ENCODE peak calls at places on chromosomes 4 and X, in seven cellular contexts. One of them, this sample, is unnamed.

GRCh38 chrX:12411831-12412230 is 273.6 kb downstream of the FRMPD4 start:
- DNase-seq in coronary artery: no peak
- DNase-seq in fibroblast of pulmonary artery: peak; percentile 32
- DNase-seq in brain microvascular endothelial cell: no peak
- DNase-seq in effector memory CD4-positive, alpha-beta T cell: no peak
- DNase-seq in GM23248: no peak
- DNase-seq in CD8-positive, alpha-beta T cell: no peak
- DNase-seq in this sample: no peak

GRCh38 chr4:47017081-47017480 is 14.3 kb upstream of the GABRB1 start:
- DNase-seq in coronary artery: no peak
- DNase-seq in fibroblast of pulmonary artery: no peak
- DNase-seq in brain microvascular endothelial cell: no peak
- DNase-seq in effector memory CD4-positive, alpha-beta T cell: no peak
- DNase-seq in GM23248: no peak
- DNase-seq in CD8-positive, alpha-beta T cell: no peak
- DNase-seq in this sample: no peak

GRCh38 chr4:106809083-106809482 is 227.0 kb downstream of the DKK2 start:
- DNase-seq in coronary artery: no peak
- DNase-seq in fibroblast of pulmonary artery: peak; percentile 75
- DNase-seq in brain microvascular endothelial cell: peak; percentile 66
- DNase-seq in effector memory CD4-positive, alpha-beta T cell: no peak
- DNase-seq in GM23248: peak; percentile 67
- DNase-seq in CD8-positive, alpha-beta T cell: no peak
- DNase-seq in this sample: peak; percentile 72

GRCh38 chrX:3712870-3713224 is 602 bp downstream of the PRKX start:
- DNase-seq in coronary artery: no peak
- DNase-seq in fibroblast of pulmonary artery: no peak
- DNase-seq in brain microvascular endothelial cell: no peak
- DNase-seq in effector memory CD4-positive, alpha-beta T cell: no peak
- DNase-seq in GM23248: no peak
- DNase-seq in CD8-positive, alpha-beta T cell: no peak
- DNase-seq in this sample: no peak

GRCh38 chr4:100356172-100356571 is 161.7 kb downstream of the EMCN start:
- DNase-seq in coronary artery: no peak
- DNase-seq in fibroblast of pulmonary artery: no peak
- DNase-seq in brain microvascular endothelial cell: no peak
- DNase-seq in effector memory CD4-positive, alpha-beta T cell: no peak
- DNase-seq in GM23248: no peak
- DNase-seq in CD8-positive, alpha-beta T cell: no peak
- DNase-seq in this sample: peak; percentile 77

GRCh38 chr4:150007512-150007911 is 70.7 kb upstream of the DCLK2 start:
- DNase-seq in coronary artery: no peak
- DNase-seq in fibroblast of pulmonary artery: peak; percentile 28
- DNase-seq in brain microvascular endothelial cell: peak; percentile 87
- DNase-seq in effector memory CD4-positive, alpha-beta T cell: no peak
- DNase-seq in GM23248: peak; percentile 54
- DNase-seq in CD8-positive, alpha-beta T cell: no peak
- DNase-seq in this sample: peak; percentile 39

GRCh38 chrX:31397119-31397518 is 325.3 kb upstream of the FTHL17 start:
- DNase-seq in coronary artery: no peak
- DNase-seq in fibroblast of pulmonary artery: peak; percentile 5
- DNase-seq in brain microvascular endothelial cell: peak; percentile 20
- DNase-seq in effector memory CD4-positive, alpha-beta T cell: no peak
- DNase-seq in GM23248: peak; percentile 65
- DNase-seq in CD8-positive, alpha-beta T cell: no peak
- DNase-seq in this sample: peak; percentile 46

GRCh38 chr4:45621926-45622325 is 501.9 kb downstream of the GABRG1 start:
- DNase-seq in coronary artery: no peak
- DNase-seq in fibroblast of pulmonary artery: peak; percentile 3
- DNase-seq in brain microvascular endothelial cell: peak; percentile 2
- DNase-seq in effector memory CD4-positive, alpha-beta T cell: no peak
- DNase-seq in GM23248: peak; percentile 89
- DNase-seq in CD8-positive, alpha-beta T cell: no peak
- DNase-seq in this sample: peak; percentile 45

GRCh38 chr4:106140601-106141000 is 175.4 kb downstream of the TBCK start:
- DNase-seq in coronary artery: no peak
- DNase-seq in fibroblast of pulmonary artery: no peak
- DNase-seq in brain microvascular endothelial cell: no peak
- DNase-seq in effector memory CD4-positive, alpha-beta T cell: no peak
- DNase-seq in GM23248: peak; percentile 1
- DNase-seq in CD8-positive, alpha-beta T cell: no peak
- DNase-seq in this sample: peak; percentile 2

GRCh38 chrX:17361620-17362019 is 13.4 kb upstream of the NHS start:
- DNase-seq in coronary artery: no peak
- DNase-seq in fibroblast of pulmonary artery: no peak
- DNase-seq in brain microvascular endothelial cell: no peak
- DNase-seq in effector memory CD4-positive, alpha-beta T cell: no peak
- DNase-seq in GM23248: no peak
- DNase-seq in CD8-positive, alpha-beta T cell: no peak
- DNase-seq in this sample: no peak

GRCh38 chr4:148834804-148835598 is 392.8 kb upstream of the NR3C2 start:
- DNase-seq in coronary artery: no peak
- DNase-seq in fibroblast of pulmonary artery: peak; percentile 73
- DNase-seq in brain microvascular endothelial cell: no peak
- DNase-seq in effector memory CD4-positive, alpha-beta T cell: no peak
- DNase-seq in GM23248: peak; percentile 68
- DNase-seq in CD8-positive, alpha-beta T cell: no peak
- DNase-seq in this sample: peak; percentile 78

GRCh38 chr4:183729430-183730328 is 70.6 kb downstream of the TRAPPC11 start:
- DNase-seq in coronary artery: no peak
- DNase-seq in fibroblast of pulmonary artery: peak; percentile 12
- DNase-seq in brain microvascular endothelial cell: no peak
- DNase-seq in effector memory CD4-positive, alpha-beta T cell: no peak
- DNase-seq in GM23248: peak; percentile 79
- DNase-seq in CD8-positive, alpha-beta T cell: no peak
- DNase-seq in this sample: peak; percentile 96

GRCh38 chrX:127574829-127575228 is 477.4 kb downstream of the ACTRT1 start:
- DNase-seq in coronary artery: no peak
- DNase-seq in fibroblast of pulmonary artery: no peak
- DNase-seq in brain microvascular endothelial cell: no peak
- DNase-seq in effector memory CD4-positive, alpha-beta T cell: no peak
- DNase-seq in GM23248: no peak
- DNase-seq in CD8-positive, alpha-beta T cell: no peak
- DNase-seq in this sample: no peak

GRCh38 chr4:76279462-76279861 is 27.1 kb upstream of the STBD1 start:
- DNase-seq in coronary artery: no peak
- DNase-seq in fibroblast of pulmonary artery: no peak
- DNase-seq in brain microvascular endothelial cell: no peak
- DNase-seq in effector memory CD4-positive, alpha-beta T cell: peak; percentile 1
- DNase-seq in GM23248: no peak
- DNase-seq in CD8-positive, alpha-beta T cell: peak; percentile 32
- DNase-seq in this sample: no peak

GRCh38 chr4:32748498-32748897 is 2028.3 kb downstream of the PCDH7 start:
- DNase-seq in coronary artery: no peak
- DNase-seq in fibroblast of pulmonary artery: no peak
- DNase-seq in brain microvascular endothelial cell: no peak
- DNase-seq in effector memory CD4-positive, alpha-beta T cell: no peak
- DNase-seq in GM23248: no peak
- DNase-seq in CD8-positive, alpha-beta T cell: no peak
- DNase-seq in this sample: no peak

DNA sequence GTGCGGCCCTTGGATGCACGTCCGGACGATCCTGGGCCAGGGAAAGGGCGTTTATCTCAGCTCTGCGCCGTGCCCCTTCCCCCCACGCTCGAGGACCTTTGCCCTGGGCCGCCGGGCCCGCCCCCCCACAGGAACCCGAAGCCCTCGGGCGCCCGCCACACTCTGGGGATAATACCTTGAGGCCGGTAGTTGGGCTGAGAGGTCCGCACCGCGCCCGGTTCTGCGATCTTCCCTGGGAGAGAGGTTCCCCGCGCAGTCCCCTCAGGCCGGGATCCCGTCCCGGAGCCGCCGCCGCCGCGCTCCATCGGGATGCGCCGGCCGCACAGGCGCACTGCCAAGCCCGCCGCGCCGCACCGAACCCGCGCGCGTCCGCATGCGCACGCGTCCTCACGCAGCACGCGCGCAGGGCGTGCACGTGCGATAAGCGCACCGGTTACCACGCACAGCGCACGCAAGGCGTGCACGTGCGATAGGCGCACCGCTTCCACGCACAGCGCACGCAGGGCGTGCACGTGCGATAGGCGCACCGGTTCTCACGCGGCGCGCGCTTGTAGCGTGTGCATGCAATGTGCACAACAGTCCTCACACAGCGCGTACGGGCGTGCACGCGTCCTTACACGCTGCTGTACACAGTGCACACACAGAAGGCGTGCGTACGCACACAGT is at the start of gene MAP7D2:
- DNase-seq in coronary artery: no peak
- DNase-seq in fibroblast of pulmonary artery: no peak
- DNase-seq in brain microvascular endothelial cell: no peak
- DNase-seq in effector memory CD4-positive, alpha-beta T cell: no peak
- DNase-seq in GM23248: peak; percentile 37
- DNase-seq in CD8-positive, alpha-beta T cell: no peak
- DNase-seq in this sample: no peak
- H3K4me3 ChIP-seq in coronary artery: peak within 1 kb of the TSS; percentile 56
- H3K4me3 ChIP-seq in fibroblast of pulmonary artery: peak within 1 kb of the TSS; percentile 30
- H3K4me3 ChIP-seq in brain microvascular endothelial cell: peak within 1 kb of the TSS; percentile 41
- H3K4me3 ChIP-seq in effector memory CD4-positive, alpha-beta T cell: no peak within 1 kb of the TSS
- H3K4me3 ChIP-seq in GM23248: peak within 1 kb of the TSS; percentile 43
- H3K4me3 ChIP-seq in CD8-positive, alpha-beta T cell: no peak within 1 kb of the TSS
- H3K4me3 ChIP-seq in this sample: peak within 1 kb of the TSS; percentile 35

GRCh38 chr4:143700420-143701352 is at the start of gene FREM3:
- DNase-seq in coronary artery: no peak
- DNase-seq in fibroblast of pulmonary artery: peak; percentile 3
- DNase-seq in brain microvascular endothelial cell: no peak
- DNase-seq in effector memory CD4-positive, alpha-beta T cell: no peak
- DNase-seq in GM23248: peak; percentile 17
- DNase-seq in CD8-positive, alpha-beta T cell: no peak
- DNase-seq in this sample: peak; percentile 10

GRCh38 chr4:143700060-143700419 is 435 bp downstream of the FREM3 start:
- DNase-seq in coronary artery: no peak
- DNase-seq in fibroblast of pulmonary artery: peak; percentile 18
- DNase-seq in brain microvascular endothelial cell: no peak
- DNase-seq in effector memory CD4-positive, alpha-beta T cell: no peak
- DNase-seq in GM23248: peak; percentile 75
- DNase-seq in CD8-positive, alpha-beta T cell: no peak
- DNase-seq in this sample: no peak

GRCh38 chr4:143699331-143700059 is 980 bp downstream of the FREM3 start:
- DNase-seq in coronary artery: no peak
- DNase-seq in fibroblast of pulmonary artery: no peak
- DNase-seq in brain microvascular endothelial cell: no peak
- DNase-seq in effector memory CD4-positive, alpha-beta T cell: no peak
- DNase-seq in GM23248: peak; percentile 15
- DNase-seq in CD8-positive, alpha-beta T cell: no peak
- DNase-seq in this sample: no peak

DNA sequence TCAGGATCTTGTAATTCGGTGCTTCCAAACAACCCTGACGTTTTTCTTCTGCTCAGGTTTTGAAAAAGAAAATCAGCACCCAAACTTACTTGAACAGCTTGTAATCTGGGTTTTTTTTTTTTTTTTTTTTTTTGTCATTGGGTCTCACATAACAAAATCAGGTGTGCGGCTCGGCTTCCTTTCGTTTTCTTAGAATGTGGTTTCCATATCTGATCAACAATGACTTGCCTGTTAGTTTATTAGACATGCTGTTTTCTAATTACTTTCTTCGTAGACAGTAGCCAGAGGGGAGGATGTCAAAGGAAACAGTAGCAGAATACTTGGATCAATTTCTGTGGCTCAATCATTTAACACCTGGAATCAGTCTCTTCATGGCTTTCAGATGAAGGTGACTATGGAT is 890 bp upstream of the FREM3 start:
- DNase-seq in coronary artery: no peak
- DNase-seq in fibroblast of pulmonary artery: no peak
- DNase-seq in brain microvascular endothelial cell: no peak
- DNase-seq in effector memory CD4-positive, alpha-beta T cell: no peak
- DNase-seq in GM23248: no peak
- DNase-seq in CD8-positive, alpha-beta T cell: no peak
- DNase-seq in this sample: no peak
- H3K4me3 ChIP-seq in coronary artery: no peak overlapping the region
- H3K4me3 ChIP-seq in fibroblast of pulmonary artery: no peak overlapping the region
- H3K4me3 ChIP-seq in brain microvascular endothelial cell: no peak overlapping the region
- H3K4me3 ChIP-seq in effector memory CD4-positive, alpha-beta T cell: peak overlapping the region; percentile 45
- H3K4me3 ChIP-seq in GM23248: no peak overlapping the region
- H3K4me3 ChIP-seq in CD8-positive, alpha-beta T cell: no peak overlapping the region
- H3K4me3 ChIP-seq in this sample: no peak overlapping the region

DNA sequence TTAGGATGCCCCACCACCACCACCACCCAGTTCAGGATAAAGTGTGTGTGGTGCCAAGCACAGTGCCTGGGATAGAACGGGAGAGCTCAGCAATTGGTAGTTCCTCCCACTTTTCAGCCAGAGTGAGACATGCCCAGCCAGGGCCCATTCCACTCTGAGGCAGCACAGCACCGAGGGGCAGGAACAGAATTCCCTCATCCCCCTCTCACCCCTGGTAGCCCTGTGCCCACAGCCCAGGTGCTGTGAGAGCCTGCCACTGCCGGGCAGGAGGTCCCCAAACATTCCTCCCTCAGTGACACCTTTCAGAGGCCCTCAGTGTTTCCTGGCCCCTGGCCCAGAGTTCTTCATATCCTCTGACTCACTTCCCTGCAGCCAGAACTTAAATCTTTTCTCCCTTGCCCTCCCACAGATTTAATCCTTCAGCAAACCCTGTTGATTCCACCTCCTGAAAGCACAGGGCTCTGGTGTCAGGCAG is 8.1 kb downstream of the RIPPLY1 start:
- DNase-seq in coronary artery: no peak
- DNase-seq in fibroblast of pulmonary artery: peak; percentile 74
- DNase-seq in brain microvascular endothelial cell: peak; percentile 56
- DNase-seq in effector memory CD4-positive, alpha-beta T cell: no peak
- DNase-seq in GM23248: peak; percentile 89
- DNase-seq in CD8-positive, alpha-beta T cell: no peak
- DNase-seq in this sample: peak; percentile 73
- H3K4me3 ChIP-seq in coronary artery: no peak overlapping the region
- H3K4me3 ChIP-seq in fibroblast of pulmonary artery: no peak overlapping the region
- H3K4me3 ChIP-seq in brain microvascular endothelial cell: no peak overlapping the region
- H3K4me3 ChIP-seq in effector memory CD4-positive, alpha-beta T cell: no peak overlapping the region
- H3K4me3 ChIP-seq in GM23248: no peak overlapping the region
- H3K4me3 ChIP-seq in CD8-positive, alpha-beta T cell: no peak overlapping the region
- H3K4me3 ChIP-seq in this sample: no peak overlapping the region

DNA sequence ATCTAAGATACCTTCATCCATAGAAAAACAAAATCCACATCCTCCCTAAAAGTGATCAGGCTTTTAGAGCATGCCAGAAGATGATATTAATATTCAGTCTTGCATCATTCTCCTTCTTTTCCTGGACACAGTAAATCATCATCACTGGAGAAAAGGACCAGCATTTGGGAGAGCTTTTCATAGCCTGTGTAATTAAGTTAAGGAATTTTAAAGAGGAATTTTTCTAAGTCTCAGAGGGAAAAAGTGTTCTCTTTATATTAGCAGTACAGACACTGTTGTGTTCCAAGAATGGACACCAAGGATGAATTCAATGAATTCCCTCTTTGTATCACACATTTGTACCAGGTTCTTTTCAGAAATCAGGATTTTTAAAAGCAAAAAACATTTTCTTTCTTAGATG is 665 bp downstream of the SCRG1 start:
- DNase-seq in coronary artery: no peak
- DNase-seq in fibroblast of pulmonary artery: no peak
- DNase-seq in brain microvascular endothelial cell: no peak
- DNase-seq in effector memory CD4-positive, alpha-beta T cell: no peak
- DNase-seq in GM23248: peak; percentile 5
- DNase-seq in CD8-positive, alpha-beta T cell: no peak
- DNase-seq in this sample: no peak
- H3K4me3 ChIP-seq in coronary artery: peak overlapping the region; percentile 19
- H3K4me3 ChIP-seq in fibroblast of pulmonary artery: no peak overlapping the region
- H3K4me3 ChIP-seq in brain microvascular endothelial cell: no peak overlapping the region
- H3K4me3 ChIP-seq in effector memory CD4-positive, alpha-beta T cell: no peak overlapping the region
- H3K4me3 ChIP-seq in GM23248: no peak overlapping the region
- H3K4me3 ChIP-seq in CD8-positive, alpha-beta T cell: no peak overlapping the region
- H3K4me3 ChIP-seq in this sample: no peak overlapping the region

GRCh38 chr4:140653718-140654515 is 85.2 kb upstream of the UCP1 start:
- DNase-seq in coronary artery: no peak
- DNase-seq in fibroblast of pulmonary artery: peak; percentile 81
- DNase-seq in brain microvascular endothelial cell: peak; percentile 31
- DNase-seq in effector memory CD4-positive, alpha-beta T cell: no peak
- DNase-seq in GM23248: peak; percentile 34
- DNase-seq in CD8-positive, alpha-beta T cell: no peak
- DNase-seq in this sample: no peak
- H3K4me3 ChIP-seq in coronary artery: peak overlapping the region; percentile 67
- H3K4me3 ChIP-seq in fibroblast of pulmonary artery: peak overlapping the region; percentile 18
- H3K4me3 ChIP-seq in brain microvascular endothelial cell: no peak overlapping the region
- H3K4me3 ChIP-seq in effector memory CD4-positive, alpha-beta T cell: no peak overlapping the region
- H3K4me3 ChIP-seq in GM23248: no peak overlapping the region
- H3K4me3 ChIP-seq in CD8-positive, alpha-beta T cell: no peak overlapping the region
- H3K4me3 ChIP-seq in this sample: no peak overlapping the region

GRCh38 chr4:8202526-8203375 is 3.7 kb downstream of the SH3TC1 start:
- DNase-seq in coronary artery: no peak
- DNase-seq in fibroblast of pulmonary artery: no peak
- DNase-seq in brain microvascular endothelial cell: no peak
- DNase-seq in effector memory CD4-positive, alpha-beta T cell: no peak
- DNase-seq in GM23248: no peak
- DNase-seq in CD8-positive, alpha-beta T cell: no peak
- DNase-seq in this sample: no peak
- H3K4me3 ChIP-seq in coronary artery: peak overlapping the region; percentile 74
- H3K4me3 ChIP-seq in fibroblast of pulmonary artery: no peak overlapping the region
- H3K4me3 ChIP-seq in brain microvascular endothelial cell: no peak overlapping the region
- H3K4me3 ChIP-seq in effector memory CD4-positive, alpha-beta T cell: no peak overlapping the region
- H3K4me3 ChIP-seq in GM23248: no peak overlapping the region
- H3K4me3 ChIP-seq in CD8-positive, alpha-beta T cell: no peak overlapping the region
- H3K4me3 ChIP-seq in this sample: no peak overlapping the region

This sample was measured in epithelial cell of esophagus.